ENCODE peak calls at places on chromosomes 7 and 10, in seven cellular contexts. Y, H, J, I, O, S and A are unnamed samples.

GRCh38 chr10:78700816-78701520 is 367.8 kb upstream of the ZMIZ1 start:
- DNase-seq in Y (no peak), H (no peak), J (no peak), I (no peak), O (no peak), S (no peak), A (no peak)

GRCh38 chr10:78357027-78357672 is 323.5 kb downstream of the RPS24 start:
- DNase-seq in Y (peak), H (no peak), J (no peak), I (no peak), O (no peak), S (no peak), A (no peak)

GRCh38 chr10:118210276-118210675 is 131.8 kb downstream of the FAM204A start:
- DNase-seq in Y (no peak), H (no peak), J (no peak), I (no peak), O (peak), S (no peak), A (no peak)

GRCh38 chr10:79159141-79159619 is 90.4 kb downstream of the ZMIZ1 start:
- DNase-seq in Y (no peak), H (no peak), J (no peak), I (no peak), O (peak), S (no peak), A (no peak)

GRCh38 chr7:141381794-141382453 is 169.3 kb upstream of the AGK start:
- DNase-seq in Y (no peak), H (peak), J (no peak), I (no peak), O (peak), S (no peak), A (no peak)

GRCh38 chr7:74575083-74575803 is 82.3 kb upstream of the GTF2I start:
- DNase-seq in Y (no peak), H (no peak), J (no peak), I (no peak), O (peak), S (no peak), A (no peak)

GRCh38 chr10:32269343-32270100 is 77.4 kb downstream of the EPC1 start:
- DNase-seq in Y (no peak), H (no peak), J (no peak), I (no peak), O (no peak), S (no peak), A (no peak)

GRCh38 chr10:36036137-36036536 is 394.0 kb upstream of the FZD8 start:
- DNase-seq in Y (no peak), H (no peak), J (no peak), I (no peak), O (no peak), S (no peak), A (no peak)

GRCh38 chr10:86057708-86058107 is 308.9 kb downstream of the GRID1 start:
- DNase-seq in Y (no peak), H (no peak), J (no peak), I (no peak), O (no peak), S (no peak), A (no peak)

GRCh38 chr7:80312139-80312661 is 177.6 kb downstream of the GNAI1 start:
- DNase-seq in Y (no peak), H (peak), J (peak), I (no peak), O (peak), S (no peak), A (no peak)

GRCh38 chr10:67696029-67696428 is at the start of gene CTNNA3:
- DNase-seq in Y (no peak), H (no peak), J (no peak), I (no peak), O (no peak), S (no peak), A (no peak)

GRCh38 chr10:65719790-65720189 is 1206.0 kb upstream of the LRRTM3 start:
- DNase-seq in Y (no peak), H (no peak), J (no peak), I (no peak), O (no peak), S (no peak), A (no peak)

GRCh38 chr7:151735854-151736402 is 141.0 kb downstream of the PRKAG2 start:
- DNase-seq in Y (no peak), H (peak), J (no peak), I (no peak), O (no peak), S (no peak), A (no peak)

GRCh38 chr10:117967149-117967548 is 79.6 kb downstream of the RAB11FIP2 start:
- DNase-seq in Y (no peak), H (peak), J (no peak), I (no peak), O (no peak), S (no peak), A (no peak)